ENCODE peak calls at places on chromosome 1, in seven cellular contexts. C is body of pancreas, F is Peyer's patch, V is A549, D is right lobe of liver, E is transverse colon, H is uterus. S is an unnamed sample. For H3K4me1, the result is how much of the 10 kb centered on the place peaks cover.

GRCh38 chr1:200558866-200559459 is 61.6 kb downstream of the KIF14 start:
- DNase-seq in C (no peak), F (no peak), V (peak), D (no peak), E (no peak), H (no peak), S (no peak)

GRCh38 chr1:51686450-51686849 is 69.6 kb downstream of the OSBPL9 start:
- DNase-seq in C (no peak), F (no peak), V (no peak), D (no peak), E (no peak), H (no peak), S (no peak)

GRCh38 chr1:244448279-244449036 is 3.3 kb downstream of the ADSS2 start:
- DNase-seq in C (no peak), F (no peak), V (no peak), D (no peak), E (no peak), H (no peak), S (no peak)

GRCh38 chr1:41171266-41171874 is 70.7 kb downstream of the SCMH1 start:
- DNase-seq in C (no peak), F (no peak), V (no peak), D (no peak), E (no peak), H (no peak), S (no peak)

GRCh38 chr1:101262060-101262459 is 25.2 kb downstream of the S1PR1 start:
- DNase-seq in C (no peak), F (no peak), V (no peak), D (no peak), E (no peak), H (no peak), S (no peak)

GRCh38 chr1:90851711-90852050 is 134.6 kb upstream of the BARHL2 start:
- DNase-seq in C (no peak), F (no peak), V (no peak), D (no peak), E (no peak), H (no peak), S (no peak)

GRCh38 chr1:83512371-83513004 is 486.4 kb downstream of the TTLL7 start:
- DNase-seq in C (no peak), F (no peak), V (no peak), D (no peak), E (no peak), H (no peak), S (no peak)

GRCh38 chr1:6497215-6497866 is 5.9 kb upstream of the PLEKHG5 start:
- DNase-seq in C (peak), F (no peak), V (peak), D (no peak), E (peak), H (no peak), S (peak)

GRCh38 chr1:154326546-154327465 is 1.5 kb downstream of the ATP8B2 start:
- DNase-seq in C (peak), F (no peak), V (no peak), D (no peak), E (no peak), H (peak), S (peak)

GRCh38 chr1:63199666-63200065 is 122.7 kb upstream of the FOXD3 start:
- DNase-seq in C (no peak), F (no peak), V (no peak), D (no peak), E (no peak), H (no peak), S (no peak)

GRCh38 chr1:225849905-225850304 is 32.3 kb downstream of the TMEM63A start:
- DNase-seq in C (peak), F (no peak), V (no peak), D (peak), E (peak), H (peak), S (peak)

GRCh38 chr1:184272178-184272866 is 114.5 kb upstream of the C1orf21 start:
- DNase-seq in C (no peak), F (no peak), V (no peak), D (no peak), E (no peak), H (no peak), S (no peak)

GRCh38 chr1:90850181-90850924 is 133.3 kb upstream of the BARHL2 start:
- DNase-seq in C (peak), F (peak), V (peak), D (no peak), E (peak), H (peak), S (no peak)

GRCh38 chr1:96707023-96707422 is 14.6 kb upstream of the PTBP2 start:
- DNase-seq in C (no peak), F (no peak), V (no peak), D (no peak), E (no peak), H (no peak), S (no peak)

GRCh38 chr1:154206212-154206611 is at the start of gene CFAP141:
- DNase-seq in C (no peak), F (no peak), V (no peak), D (no peak), E (no peak), H (no peak), S (no peak)

GRCh38 chr1:244815600-244816099 is 19.8 kb upstream of the COX20 start:
- DNase-seq in C (no peak), F (no peak), V (no peak), D (no peak), E (no peak), H (no peak), S (no peak)

GRCh38 chr1:30977105-30977504 is 68.5 kb upstream of the SDC3 start:
- DNase-seq in C (no peak), F (no peak), V (peak), D (no peak), E (no peak), H (no peak), S (no peak)

GRCh38 chr1:204931768-204932572 is 61.3 kb downstream of the NFASC start:
- DNase-seq in C (no peak), F (no peak), V (no peak), D (no peak), E (no peak), H (no peak), S (no peak)

GRCh38 chr1:94783342-94784264 is 36.6 kb upstream of the SLC44A3 start:
- DNase-seq in C (peak), F (peak), V (no peak), D (no peak), E (peak), H (peak), S (peak)

GRCh38 chr1:240491156-240491555 is 120.8 kb downstream of the GREM2 start:
- DNase-seq in C (no peak), F (no peak), V (no peak), D (no peak), E (no peak), H (no peak), S (no peak)

GRCh38 chr1:72357411-72357810 is 75.1 kb upstream of the NEGR1 start:
- DNase-seq in C (no peak), F (no peak), V (no peak), D (no peak), E (no peak), H (no peak), S (no peak)

GRCh38 chr1:91651671-91652071 is 151.0 kb downstream of the CDC7 start:
- DNase-seq in C (peak), F (no peak), V (no peak), D (no peak), E (peak), H (peak), S (peak)

GRCh38 chr1:60427194-60427593 is 353.6 kb upstream of the C1orf87 start:
- DNase-seq in C (no peak), F (no peak), V (no peak), D (no peak), E (no peak), H (no peak), S (no peak)

GRCh38 chr1:40318970-40319621 is 2.0 kb upstream of the COL9A2 start:
- DNase-seq in C (no peak), F (no peak), V (no peak), D (no peak), E (no peak), H (no peak), S (no peak)

GRCh38 chr1:200306954-200307754 is 102.7 kb downstream of the ZNF281 start:
- DNase-seq in C (peak), F (no peak), V (peak), D (no peak), E (no peak), H (no peak), S (no peak)

GRCh38 chr1:171965802-171966201 is 124.5 kb downstream of the DNM3 start:
- DNase-seq in C (no peak), F (no peak), V (no peak), D (no peak), E (no peak), H (no peak), S (no peak)

GRCh38 chr1:239879321-239880170 is 212.1 kb upstream of the FMN2 start:
- DNase-seq in C (no peak), F (no peak), V (no peak), D (no peak), E (no peak), H (no peak), S (no peak)

GRCh38 chr1:229704157-229704556 is 78.1 kb downstream of the URB2 start:
- DNase-seq in C (no peak), F (no peak), V (no peak), D (no peak), E (no peak), H (no peak), S (no peak)

GRCh38 chr1:153985984-153986761 is at the start of gene RAB13:
- DNase-seq in C (peak), F (peak), V (peak), D (peak), E (peak), H (peak), S (peak)

GRCh38 chr1:245124644-245125043 is 30.1 kb upstream of the KIF26B start:
- DNase-seq in C (no peak), F (no peak), V (no peak), D (no peak), E (no peak), H (no peak), S (no peak)

GRCh38 chr1:234923626-234924025 is 205.0 kb downstream of the TOMM20 start:
- DNase-seq in C (no peak), F (peak), V (no peak), D (no peak), E (no peak), H (no peak), S (no peak)

GRCh38 chr1:23790696-23791433 is at the start of gene LYPLA2:
- DNase-seq in C (peak), F (peak), V (peak), D (peak), E (peak), H (peak), S (peak)

GRCh38 chr1:81420760-81421159 is 380.0 kb upstream of the ADGRL2 start:
- DNase-seq in C (no peak), F (no peak), V (no peak), D (no peak), E (no peak), H (no peak), S (no peak)

GRCh38 chr1:60911980-60912692 is 170.2 kb upstream of the NFIA start:
- DNase-seq in C (no peak), F (no peak), V (no peak), D (no peak), E (no peak), H (no peak), S (peak)

GRCh38 chr1:2378956-2379732 is 12.2 kb downstream of the MORN1 start:
- DNase-seq in C (no peak), F (peak), V (no peak), D (peak), E (peak), H (no peak), S (no peak)

GRCh38 chr1:54721719-54722118 is 6.1 kb downstream of the TTC4 start:
- DNase-seq in C (no peak), F (no peak), V (no peak), D (no peak), E (no peak), H (no peak), S (no peak)

GRCh38 chr1:101683561-101683960 is 313.2 kb downstream of the OLFM3 start:
- DNase-seq in C (no peak), F (no peak), V (no peak), D (no peak), E (no peak), H (no peak), S (no peak)

GRCh38 chr1:88519156-88519555 is 164.9 kb upstream of the PKN2 start:
- DNase-seq in C (no peak), F (no peak), V (no peak), D (no peak), E (no peak), H (no peak), S (no peak)

GRCh38 chr1:118339431-118340146 is 154.6 kb upstream of the SPAG17 start:
- DNase-seq in C (no peak), F (no peak), V (no peak), D (no peak), E (no peak), H (no peak), S (no peak)

DNA sequence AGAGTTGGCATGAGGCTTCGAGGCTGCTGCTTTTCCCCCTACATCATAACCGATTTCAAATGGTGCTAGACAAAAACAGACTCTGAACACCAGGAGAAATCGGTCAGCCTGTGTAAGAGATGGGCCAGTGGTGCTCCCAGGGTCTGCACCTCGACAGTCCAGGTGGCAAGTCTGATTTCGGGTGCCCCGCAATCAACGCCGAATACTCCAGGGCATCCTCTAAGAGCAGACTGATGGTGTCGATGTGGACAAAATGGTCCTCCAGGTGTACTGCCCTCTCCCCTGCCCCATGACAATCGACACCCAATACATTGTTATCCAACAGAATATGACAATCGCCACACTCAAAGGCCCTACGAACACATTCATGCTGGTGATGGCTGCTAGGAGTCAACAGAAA is 50.0 kb downstream of the CD46 start:
- DNase-seq in C (no peak), F (no peak), V (no peak), D (no peak), E (no peak), H (no peak), S (no peak)
- TF ChIP-seq POLR2A in C (no peak), F (no peak), V (no peak), D (no peak), E (no peak), H (no peak), S (no peak)

DNA sequence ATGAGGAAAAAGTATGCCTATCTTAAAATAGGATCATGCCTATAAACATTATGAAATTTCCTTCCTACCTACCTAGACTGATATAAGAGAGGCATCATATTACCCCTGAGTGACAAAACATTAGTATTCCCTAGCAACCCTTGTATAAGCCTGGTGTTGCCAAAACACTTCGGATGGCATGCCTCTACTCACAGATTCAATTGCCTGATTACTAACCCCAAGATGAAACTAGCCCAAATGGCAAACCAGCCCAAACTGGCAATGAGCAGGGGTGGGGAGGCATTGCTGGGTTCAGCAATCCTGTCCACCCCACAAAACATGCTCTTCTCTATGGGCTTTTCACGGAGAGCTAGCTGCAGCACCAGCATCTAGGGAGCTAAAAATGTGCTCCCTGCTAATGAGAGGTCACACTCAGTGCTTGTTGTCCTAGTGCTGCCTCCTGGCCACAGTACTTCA is 13.9 kb downstream of the PALMD start:
- DNase-seq in C (no peak), F (no peak), V (peak), D (no peak), E (no peak), H (no peak), S (no peak)
- H3K4me1 ChIP-seq in C (under half), F (under half), V (under half), D (under half), E (under half), H (under half), S (under half)

GRCh38 chr1:3746784-3747521 is 5.3 kb upstream of the CCDC27 start:
- DNase-seq in C (peak), F (peak), V (peak), D (peak), E (peak), H (peak), S (peak)
- TF ChIP-seq POLR2A in C (peak), F (no peak), V (no peak), D (no peak), E (peak), H (no peak), S (peak)

GRCh38 chr1:39110882-39111281 is 84.7 kb downstream of the NDUFS5 start:
- DNase-seq in C (no peak), F (no peak), V (no peak), D (no peak), E (no peak), H (no peak), S (no peak)
- H3K4me1 ChIP-seq in C (under half), F (under half), V (half or more), D (half or more), E (under half), H (under half), S (under half)

GRCh38 chr1:199041173-199041914 is 402.5 kb downstream of the PTPRC start:
- DNase-seq in C (no peak), F (no peak), V (no peak), D (no peak), E (no peak), H (no peak), S (no peak)
- TF ChIP-seq POLR2A in C (no peak), F (no peak), V (no peak), D (no peak), E (no peak), H (no peak), S (no peak)

GRCh38 chr1:226967665-226968064 is 27.6 kb downstream of the COQ8A start:
- DNase-seq in C (no peak), F (no peak), V (no peak), D (no peak), E (no peak), H (no peak), S (no peak)

GRCh38 chr1:226964068-226964425 is 24.0 kb downstream of the COQ8A start:
- DNase-seq in C (no peak), F (no peak), V (no peak), D (no peak), E (no peak), H (no peak), S (no peak)

GRCh38 chr1:226965581-226966440 is 25.7 kb downstream of the COQ8A start:
- DNase-seq in C (no peak), F (no peak), V (no peak), D (no peak), E (no peak), H (no peak), S (no peak)

GRCh38 chr1:226964611-226965486 is 24.8 kb downstream of the COQ8A start:
- DNase-seq in C (no peak), F (no peak), V (no peak), D (peak), E (no peak), H (no peak), S (no peak)

GRCh38 chr1:226966683-226967082 is 26.6 kb downstream of the COQ8A start:
- DNase-seq in C (no peak), F (no peak), V (no peak), D (no peak), E (no peak), H (no peak), S (no peak)
- H3K4me1 ChIP-seq in C (under half), F (under half), V (under half), D (under half), E (under half), H (under half), S (half or more)

DNA sequence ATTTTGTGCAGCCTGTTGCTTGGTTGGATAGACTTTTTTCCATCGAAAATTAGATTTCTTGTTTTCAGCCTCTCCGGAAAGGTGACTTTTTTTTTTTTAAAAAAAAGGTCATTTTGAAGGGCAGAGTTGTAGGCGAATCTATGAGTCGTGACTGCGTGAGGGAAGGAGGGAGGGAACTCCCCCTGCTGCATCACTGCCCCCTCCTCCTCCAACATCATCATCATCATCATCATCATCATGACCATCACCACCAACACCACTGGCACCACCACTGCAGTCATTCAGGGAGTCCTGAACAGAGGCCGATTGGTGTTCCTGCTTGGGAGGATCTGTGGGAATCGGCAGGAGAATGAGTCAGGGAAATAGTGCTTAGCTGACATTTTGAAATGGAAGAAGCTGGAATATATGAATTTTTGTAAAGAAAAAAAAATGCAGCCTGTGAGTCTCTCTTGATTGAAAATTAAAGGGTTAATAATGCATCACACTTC is 1.2 kb downstream of the ATP1B1 start:
- DNase-seq in C (no peak), F (no peak), V (no peak), D (no peak), E (no peak), H (no peak), S (no peak)
- TF ChIP-seq POLR2A in C (no peak), F (no peak), V (peak), D (no peak), E (peak), H (no peak), S (no peak)

GRCh38 chr1:27342391-27342777 is 562 bp downstream of the SYTL1 start:
- DNase-seq in C (no peak), F (no peak), V (no peak), D (no peak), E (no peak), H (no peak), S (no peak)
- H3K4me1 ChIP-seq in C (under half), F (under half), V (under half), D (under half), E (under half), H (under half), S (under half)

GRCh38 chr1:38241594-38242331 is 195.2 kb upstream of the POU3F1 start:
- DNase-seq in C (no peak), F (no peak), V (no peak), D (no peak), E (no peak), H (no peak), S (no peak)
- TF ChIP-seq POLR2A in C (no peak), F (no peak), V (no peak), D (no peak), E (no peak), H (no peak), S (no peak)

DNA sequence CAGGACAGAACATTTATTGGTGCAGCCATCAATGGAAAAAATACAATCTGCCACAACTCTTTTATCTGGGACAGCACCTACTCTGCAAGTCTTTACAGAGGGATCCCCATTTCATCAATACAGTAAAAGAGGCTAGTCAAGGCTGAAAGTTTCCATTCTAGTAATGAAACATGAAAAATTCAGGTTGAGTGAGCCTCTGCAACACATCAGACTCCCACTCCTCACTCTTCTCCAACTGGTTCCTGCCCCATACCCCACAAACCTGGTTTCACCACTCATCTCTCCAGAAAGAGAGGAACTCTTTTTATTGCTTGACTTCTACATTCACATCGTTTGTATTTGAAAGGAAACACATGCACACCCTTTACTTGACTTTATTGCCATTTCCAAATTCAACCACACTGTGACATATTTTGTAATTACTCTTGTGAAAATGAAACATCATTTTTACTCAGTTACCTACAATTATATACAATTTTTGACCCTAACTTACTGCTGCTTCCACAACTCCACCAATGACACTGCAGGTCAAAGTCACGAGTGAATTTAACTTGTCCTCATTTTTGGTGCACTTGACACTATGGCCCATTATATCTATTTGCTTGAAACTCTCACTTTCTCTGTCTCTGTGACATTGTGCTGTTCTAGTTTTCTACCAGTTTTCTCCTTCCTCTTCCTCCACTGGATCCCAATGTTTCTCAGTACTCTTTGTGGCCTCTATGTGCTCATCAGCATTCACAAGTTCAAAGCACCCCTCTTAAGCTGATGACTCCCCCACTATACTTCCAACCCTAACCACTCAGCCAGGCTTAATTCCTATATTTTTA is 8.0 kb downstream of the STX6 start:
- DNase-seq in C (no peak), F (no peak), V (no peak), D (no peak), E (no peak), H (no peak), S (no peak)
- H3K4me1 ChIP-seq in C (under half), F (under half), V (under half), D (under half), E (under half), H (under half), S (under half)